ENCODE peak calls at places on chromosomes 13 and 19, in four cellular contexts. V is IMR-90, A is H9, R is H1. J is an unnamed sample.

GRCh38 chr19:30087381-30088138 is 145.5 kb downstream of the URI1 start:
- DNase-seq in V (no peak), A (no peak), R (no peak), J (no peak)

GRCh38 chr13:68736961-68737360 is 1370.7 kb upstream of the ATXN8OS start:
- DNase-seq in V (no peak), A (no peak), R (no peak), J (no peak)

GRCh38 chr13:42027286-42027685 is 21.2 kb upstream of the DGKH start:
- DNase-seq in V (no peak), A (no peak), R (no peak), J (no peak)

GRCh38 chr19:8831373-8831772 is 731 bp downstream of the ZNF558 start:
- DNase-seq in V (no peak), A (no peak), R (no peak), J (no peak)

GRCh38 chr13:102768914-102769313 is 4.7 kb downstream of the TEX30 start:
- DNase-seq in V (no peak), A (no peak), R (no peak), J (no peak)

GRCh38 chr19:51926784-51927741 is at the start of gene ZNF613:
- DNase-seq in V (peak), A (peak), R (peak), J (peak)

GRCh38 chr19:19274716-19275115 is 1.6 kb upstream of the TM6SF2 start:
- DNase-seq in V (no peak), A (no peak), R (no peak), J (no peak)

GRCh38 chr19:10769533-10770491 is 51.9 kb downstream of the DNM2 start:
- DNase-seq in V (peak), A (no peak), R (no peak), J (peak)

GRCh38 chr19:48568345-48568886 is 16.4 kb downstream of the SULT2B1 start:
- DNase-seq in V (peak), A (peak), R (peak), J (peak)

GRCh38 chr13:89267734-89268133 is 1596.6 kb downstream of the SLITRK5 start:
- DNase-seq in V (no peak), A (no peak), R (no peak), J (peak)

GRCh38 chr19:13116282-13117175 is at the start of gene TRMT1:
- DNase-seq in V (peak), A (peak), R (peak), J (peak)

GRCh38 chr13:110290811-110291210 is 16.1 kb downstream of the COL4A1 start:
- DNase-seq in V (no peak), A (no peak), R (no peak), J (no peak)

GRCh38 chr19:18519962-18520847 is 1.7 kb downstream of the ELL start:
- DNase-seq in V (peak), A (peak), R (peak), J (peak)

GRCh38 chr19:17775245-17775927 is 19.6 kb upstream of the B3GNT3 start:
- DNase-seq in V (peak), A (peak), R (peak), J (peak)

GRCh38 chr13:106534844-106535551 is 464 bp downstream of the EFNB2 start:
- DNase-seq in V (peak), A (no peak), R (peak), J (peak)

GRCh38 chr13:79030513-79030912 is 371.6 kb upstream of the OBI1 start:
- DNase-seq in V (no peak), A (no peak), R (no peak), J (no peak)

GRCh38 chr13:52003551-52003950 is 7.7 kb downstream of the ATP7B start:
- DNase-seq in V (no peak), A (peak), R (no peak), J (peak)

GRCh38 chr13:103908274-103908673 is 842.1 kb upstream of the SLC10A2 start:
- DNase-seq in V (no peak), A (no peak), R (no peak), J (no peak)

GRCh38 chr13:74290324-74290773 is 156.1 kb upstream of the KLF12 start:
- DNase-seq in V (peak), A (peak), R (no peak), J (peak)

GRCh38 chr19:4284176-4284958 is 5.3 kb downstream of the SHD start:
- DNase-seq in V (no peak), A (peak), R (peak), J (peak)

GRCh38 chr13:51638497-51638871 is 54.2 kb downstream of the WDFY2 start:
- DNase-seq in V (no peak), A (no peak), R (no peak), J (peak)

GRCh38 chr13:114124921-114125320 is 7.5 kb downstream of the RASA3 start:
- DNase-seq in V (peak), A (no peak), R (no peak), J (no peak)

GRCh38 chr13:112177889-112178288 is 110.9 kb downstream of the SOX1 start:
- DNase-seq in V (no peak), A (no peak), R (no peak), J (no peak)
- H4K5ac ChIP-seq in V (no peak), A (no peak), R (no peak), J (no peak)

GRCh38 chr13:49646688-49647087 is 18.4 kb downstream of the ARL11 start:
- DNase-seq in V (no peak), A (no peak), R (no peak), J (no peak)
- H4K5ac ChIP-seq in V (no peak), A (no peak), R (no peak), J (no peak)

DNA sequence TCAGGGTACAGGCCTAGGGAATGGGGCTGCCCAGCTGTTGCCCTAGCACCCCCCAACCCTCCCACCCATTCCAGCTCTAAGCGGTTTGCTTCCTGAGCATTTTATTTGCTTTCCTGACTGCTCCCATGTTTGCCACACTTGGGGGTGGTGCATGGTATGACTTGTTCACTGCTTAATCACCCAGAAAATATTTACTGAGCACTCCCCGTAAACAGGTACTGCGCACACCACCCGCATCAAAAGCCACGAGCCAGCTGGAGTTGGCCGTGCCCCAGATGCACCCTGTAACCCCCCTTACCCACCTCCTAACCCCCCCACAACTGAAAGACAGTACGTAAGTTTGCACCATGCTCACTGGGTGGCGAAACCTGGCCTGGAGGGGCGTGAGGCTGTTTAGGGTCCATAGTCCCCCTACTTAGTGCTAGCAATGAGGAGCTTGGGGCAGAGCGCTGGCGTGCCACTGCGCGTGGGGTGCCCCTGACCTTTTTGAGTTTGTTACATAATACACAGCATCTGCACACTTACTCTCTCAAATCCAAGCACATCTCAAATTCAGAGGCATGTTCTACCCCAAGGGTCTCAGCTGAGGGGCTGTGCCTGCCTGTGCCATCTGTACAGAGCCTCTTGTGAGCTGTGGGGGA is 29.8 kb downstream of the DPF1 start:
- DNase-seq in V (no peak), A (no peak), R (no peak), J (no peak)
- H4K5ac ChIP-seq in V (no peak), A (no peak), R (no peak), J (no peak)

GRCh38 chr13:93752506-93752905 is 525.9 kb downstream of the GPC6 start:
- DNase-seq in V (no peak), A (no peak), R (no peak), J (no peak)
- H4K5ac ChIP-seq in V (no peak), A (no peak), R (no peak), J (no peak)

GRCh38 chr13:108996430-108996829 is 367.0 kb downstream of the MYO16 start:
- DNase-seq in V (no peak), A (no peak), R (no peak), J (no peak)

DNA sequence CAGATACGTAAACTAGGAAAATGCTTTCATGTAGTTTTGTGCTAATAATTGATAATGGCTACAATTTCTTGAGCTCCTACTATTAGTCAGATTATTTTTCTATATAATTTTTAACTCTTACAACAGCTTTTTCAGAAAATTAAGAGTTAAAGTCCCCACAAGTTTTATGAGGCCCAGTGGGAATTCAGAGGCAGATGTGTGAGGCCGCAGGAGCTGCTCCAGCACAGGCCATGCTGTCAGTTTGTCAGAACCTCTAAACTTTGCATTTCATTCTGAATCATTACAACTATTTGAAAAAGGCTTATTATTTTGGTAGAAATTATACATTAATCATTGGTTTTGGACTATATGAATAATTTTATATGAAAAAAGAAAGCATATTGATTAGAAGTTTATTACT is 370.8 kb downstream of the MYO16 start:
- DNase-seq in V (no peak), A (no peak), R (no peak), J (no peak)
- H4K5ac ChIP-seq in V (no peak), A (no peak), R (no peak), J (no peak)

J was measured in mesendoderm.